ENCODE peak calls at places on chromosomes 7 and 10, in ten cellular contexts. One of them, this sample, is unnamed. For H3K36me3 and H3K4me1, the result is how much of the 10 kb centered on the place peaks cover.

GRCh38 chr10:75399461-75400162 is 2.0 kb downstream of the ZNF503 start:
- DNase-seq in heart left ventricle: peak
- DNase-seq in adrenal gland: peak
- DNase-seq in adipocyte: peak
- DNase-seq in right lobe of liver: peak
- DNase-seq in body of pancreas: peak
- DNase-seq in neuronal stem cell: peak
- DNase-seq in astrocyte: peak
- DNase-seq in GM23338: peak
- DNase-seq in fibroblast of lung: peak
- DNase-seq in this sample: peak

GRCh38 chr7:136049818-136050461 is 72.8 kb upstream of the MTPN start:
- DNase-seq in astrocyte: no peak
- DNase-seq in right lobe of liver: no peak
- DNase-seq in GM23338: no peak
- DNase-seq in adipocyte: no peak
- DNase-seq in neuronal stem cell: no peak
- DNase-seq in body of pancreas: no peak
- DNase-seq in heart left ventricle: no peak
- DNase-seq in fibroblast of lung: no peak
- DNase-seq in adrenal gland: peak
- DNase-seq in this sample: no peak

GRCh38 chr7:157414702-157415096 is 77.9 kb downstream of the DNAJB6 start:
- DNase-seq in astrocyte: no peak
- DNase-seq in heart left ventricle: peak
- DNase-seq in neuronal stem cell: no peak
- DNase-seq in adrenal gland: no peak
- DNase-seq in adipocyte: no peak
- DNase-seq in fibroblast of lung: no peak
- DNase-seq in body of pancreas: no peak
- DNase-seq in GM23338: no peak
- DNase-seq in right lobe of liver: no peak
- DNase-seq in this sample: no peak

GRCh38 chr10:11901454-11902431 is 78.6 kb downstream of the PROSER2 start:
- DNase-seq in neuronal stem cell: no peak
- DNase-seq in adipocyte: no peak
- DNase-seq in body of pancreas: no peak
- DNase-seq in heart left ventricle: peak
- DNase-seq in fibroblast of lung: no peak
- DNase-seq in right lobe of liver: peak
- DNase-seq in astrocyte: no peak
- DNase-seq in GM23338: no peak
- DNase-seq in adrenal gland: no peak
- DNase-seq in this sample: no peak

GRCh38 chr7:74284781-74285259 is 4.4 kb upstream of the CLIP2 start:
- DNase-seq in adipocyte: no peak
- DNase-seq in heart left ventricle: no peak
- DNase-seq in astrocyte: no peak
- DNase-seq in neuronal stem cell: no peak
- DNase-seq in adrenal gland: peak
- DNase-seq in GM23338: peak
- DNase-seq in body of pancreas: peak
- DNase-seq in right lobe of liver: no peak
- DNase-seq in fibroblast of lung: no peak
- DNase-seq in this sample: no peak

GRCh38 chr10:63666836-63667383 is 145.7 kb downstream of the REEP3 start:
- DNase-seq in astrocyte: peak
- DNase-seq in fibroblast of lung: peak
- DNase-seq in heart left ventricle: no peak
- DNase-seq in body of pancreas: no peak
- DNase-seq in right lobe of liver: no peak
- DNase-seq in GM23338: no peak
- DNase-seq in neuronal stem cell: no peak
- DNase-seq in adipocyte: peak
- DNase-seq in adrenal gland: peak
- DNase-seq in this sample: no peak

GRCh38 chr7:156639426-156640256 is 933 bp upstream of the RNF32 start:
- DNase-seq in astrocyte: no peak
- DNase-seq in body of pancreas: peak
- DNase-seq in right lobe of liver: no peak
- DNase-seq in adrenal gland: no peak
- DNase-seq in heart left ventricle: peak
- DNase-seq in GM23338: peak
- DNase-seq in neuronal stem cell: no peak
- DNase-seq in adipocyte: no peak
- DNase-seq in fibroblast of lung: peak
- DNase-seq in this sample: no peak

GRCh38 chr7:28776463-28777157 is 181.5 kb downstream of the TRIL start:
- DNase-seq in right lobe of liver: no peak
- DNase-seq in fibroblast of lung: no peak
- DNase-seq in body of pancreas: no peak
- DNase-seq in adrenal gland: no peak
- DNase-seq in adipocyte: peak
- DNase-seq in astrocyte: no peak
- DNase-seq in GM23338: no peak
- DNase-seq in heart left ventricle: no peak
- DNase-seq in neuronal stem cell: no peak
- DNase-seq in this sample: no peak

GRCh38 chr10:14923972-14924371 is 29.9 kb downstream of the DCLRE1C start:
- DNase-seq in adrenal gland: no peak
- DNase-seq in astrocyte: no peak
- DNase-seq in right lobe of liver: no peak
- DNase-seq in neuronal stem cell: no peak
- DNase-seq in GM23338: no peak
- DNase-seq in heart left ventricle: no peak
- DNase-seq in adipocyte: no peak
- DNase-seq in body of pancreas: no peak
- DNase-seq in fibroblast of lung: no peak
- DNase-seq in this sample: no peak
- H3K36me3 ChIP-seq in adrenal gland: half or more
- H3K36me3 ChIP-seq in astrocyte: half or more
- H3K36me3 ChIP-seq in right lobe of liver: under half
- H3K36me3 ChIP-seq in neuronal stem cell: half or more
- H3K36me3 ChIP-seq in GM23338: under half
- H3K36me3 ChIP-seq in heart left ventricle: under half
- H3K36me3 ChIP-seq in adipocyte: half or more
- H3K36me3 ChIP-seq in body of pancreas: under half
- H3K36me3 ChIP-seq in fibroblast of lung: under half
- H3K36me3 ChIP-seq in this sample: under half

GRCh38 chr10:31619410-31620095 is 300.5 kb downstream of the ZEB1 start:
- DNase-seq in heart left ventricle: no peak
- DNase-seq in astrocyte: no peak
- DNase-seq in neuronal stem cell: no peak
- DNase-seq in right lobe of liver: no peak
- DNase-seq in GM23338: no peak
- DNase-seq in body of pancreas: no peak
- DNase-seq in fibroblast of lung: no peak
- DNase-seq in adipocyte: no peak
- DNase-seq in adrenal gland: no peak
- DNase-seq in this sample: no peak

GRCh38 chr10:31620236-31621151 is 301.5 kb downstream of the ZEB1 start:
- DNase-seq in astrocyte: peak
- DNase-seq in adipocyte: no peak
- DNase-seq in right lobe of liver: no peak
- DNase-seq in neuronal stem cell: no peak
- DNase-seq in heart left ventricle: peak
- DNase-seq in fibroblast of lung: peak
- DNase-seq in body of pancreas: no peak
- DNase-seq in adrenal gland: no peak
- DNase-seq in GM23338: peak
- DNase-seq in this sample: no peak

GRCh38 chr10:31617767-31618166 is 298.8 kb downstream of the ZEB1 start:
- DNase-seq in adipocyte: no peak
- DNase-seq in astrocyte: no peak
- DNase-seq in adrenal gland: no peak
- DNase-seq in body of pancreas: no peak
- DNase-seq in heart left ventricle: no peak
- DNase-seq in right lobe of liver: no peak
- DNase-seq in fibroblast of lung: no peak
- DNase-seq in neuronal stem cell: no peak
- DNase-seq in GM23338: no peak
- DNase-seq in this sample: no peak

GRCh38 chr10:31617133-31617532 is 298.1 kb downstream of the ZEB1 start:
- DNase-seq in astrocyte: no peak
- DNase-seq in neuronal stem cell: no peak
- DNase-seq in GM23338: no peak
- DNase-seq in right lobe of liver: no peak
- DNase-seq in body of pancreas: no peak
- DNase-seq in fibroblast of lung: no peak
- DNase-seq in adipocyte: no peak
- DNase-seq in heart left ventricle: no peak
- DNase-seq in adrenal gland: no peak
- DNase-seq in this sample: no peak

DNA sequence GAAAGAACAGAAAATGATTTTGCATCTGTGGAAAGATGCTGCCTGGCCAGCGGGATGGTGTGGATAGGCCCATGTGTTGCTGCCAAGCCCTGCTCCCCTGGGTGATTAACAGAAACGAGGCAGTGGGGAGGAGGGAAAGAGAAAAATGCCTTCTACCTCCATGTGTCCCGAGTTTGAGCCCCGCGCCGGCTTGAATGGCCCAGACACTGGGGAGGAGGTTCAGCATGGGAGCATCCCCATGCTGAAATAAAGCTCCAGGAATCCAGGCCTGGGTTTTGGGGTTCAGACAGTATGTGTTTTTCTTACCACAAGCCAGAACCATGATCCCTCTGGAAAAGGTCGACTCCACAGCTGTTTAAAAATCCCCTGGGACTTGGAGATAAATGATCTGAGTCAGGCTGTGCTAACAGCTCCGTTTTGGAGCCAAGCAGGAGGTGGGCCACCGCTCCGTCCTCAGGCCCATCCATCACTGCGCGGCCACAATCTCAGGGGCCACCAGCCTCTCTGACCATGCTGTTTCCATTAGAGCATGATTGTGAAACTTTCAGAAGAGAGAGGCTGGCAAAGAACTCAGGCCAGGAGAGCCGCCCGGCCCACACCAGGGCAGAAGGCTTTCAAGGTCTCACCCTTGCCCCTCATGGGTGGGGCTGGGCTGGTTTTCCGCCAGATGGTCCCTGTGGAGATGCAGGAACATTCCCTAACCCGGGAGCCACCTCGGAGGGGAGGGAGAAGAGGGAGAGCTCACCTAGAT is 299.7 kb downstream of the ZEB1 start:
- DNase-seq in heart left ventricle: peak
- DNase-seq in GM23338: no peak
- DNase-seq in adipocyte: peak
- DNase-seq in fibroblast of lung: peak
- DNase-seq in neuronal stem cell: no peak
- DNase-seq in right lobe of liver: no peak
- DNase-seq in astrocyte: peak
- DNase-seq in adrenal gland: peak
- DNase-seq in body of pancreas: no peak
- DNase-seq in this sample: no peak
- H3K4me1 ChIP-seq in heart left ventricle: under half
- H3K4me1 ChIP-seq in GM23338: under half
- H3K4me1 ChIP-seq in adipocyte: half or more
- H3K4me1 ChIP-seq in fibroblast of lung: under half
- H3K4me1 ChIP-seq in neuronal stem cell: under half
- H3K4me1 ChIP-seq in right lobe of liver: under half
- H3K4me1 ChIP-seq in astrocyte: under half
- H3K4me1 ChIP-seq in adrenal gland: under half
- H3K4me1 ChIP-seq in body of pancreas: under half
- H3K4me1 ChIP-seq in this sample: under half

GRCh38 chr10:30042820-30043219 is 16.6 kb downstream of the JCAD start:
- DNase-seq in neuronal stem cell: no peak
- DNase-seq in fibroblast of lung: no peak
- DNase-seq in right lobe of liver: no peak
- DNase-seq in adrenal gland: no peak
- DNase-seq in heart left ventricle: no peak
- DNase-seq in body of pancreas: no peak
- DNase-seq in astrocyte: no peak
- DNase-seq in adipocyte: no peak
- DNase-seq in GM23338: no peak
- DNase-seq in this sample: no peak
- H3K36me3 ChIP-seq in neuronal stem cell: under half
- H3K36me3 ChIP-seq in fibroblast of lung: under half
- H3K36me3 ChIP-seq in right lobe of liver: under half
- H3K36me3 ChIP-seq in adrenal gland: under half
- H3K36me3 ChIP-seq in heart left ventricle: under half
- H3K36me3 ChIP-seq in body of pancreas: under half
- H3K36me3 ChIP-seq in astrocyte: under half
- H3K36me3 ChIP-seq in adipocyte: half or more
- H3K36me3 ChIP-seq in GM23338: under half
- H3K36me3 ChIP-seq in this sample: under half

GRCh38 chr7:46651561-46652088 is 730.6 kb upstream of the IGFBP3 start:
- DNase-seq in astrocyte: no peak
- DNase-seq in fibroblast of lung: no peak
- DNase-seq in neuronal stem cell: no peak
- DNase-seq in right lobe of liver: no peak
- DNase-seq in adipocyte: no peak
- DNase-seq in GM23338: no peak
- DNase-seq in adrenal gland: no peak
- DNase-seq in heart left ventricle: no peak
- DNase-seq in body of pancreas: no peak
- DNase-seq in this sample: no peak

GRCh38 chr7:46654546-46655443 is 733.7 kb upstream of the IGFBP3 start:
- DNase-seq in right lobe of liver: no peak
- DNase-seq in astrocyte: peak
- DNase-seq in GM23338: no peak
- DNase-seq in fibroblast of lung: peak
- DNase-seq in heart left ventricle: no peak
- DNase-seq in adipocyte: no peak
- DNase-seq in body of pancreas: no peak
- DNase-seq in adrenal gland: no peak
- DNase-seq in neuronal stem cell: no peak
- DNase-seq in this sample: no peak

GRCh38 chr7:46651070-46651469 is 730.0 kb upstream of the IGFBP3 start:
- DNase-seq in heart left ventricle: no peak
- DNase-seq in adrenal gland: no peak
- DNase-seq in GM23338: peak
- DNase-seq in adipocyte: no peak
- DNase-seq in fibroblast of lung: no peak
- DNase-seq in right lobe of liver: no peak
- DNase-seq in body of pancreas: peak
- DNase-seq in astrocyte: no peak
- DNase-seq in neuronal stem cell: no peak
- DNase-seq in this sample: no peak

GRCh38 chr7:46652317-46652716 is 731.2 kb upstream of the IGFBP3 start:
- DNase-seq in body of pancreas: no peak
- DNase-seq in neuronal stem cell: no peak
- DNase-seq in fibroblast of lung: no peak
- DNase-seq in astrocyte: no peak
- DNase-seq in adrenal gland: no peak
- DNase-seq in adipocyte: no peak
- DNase-seq in right lobe of liver: no peak
- DNase-seq in heart left ventricle: no peak
- DNase-seq in GM23338: no peak
- DNase-seq in this sample: no peak

DNA sequence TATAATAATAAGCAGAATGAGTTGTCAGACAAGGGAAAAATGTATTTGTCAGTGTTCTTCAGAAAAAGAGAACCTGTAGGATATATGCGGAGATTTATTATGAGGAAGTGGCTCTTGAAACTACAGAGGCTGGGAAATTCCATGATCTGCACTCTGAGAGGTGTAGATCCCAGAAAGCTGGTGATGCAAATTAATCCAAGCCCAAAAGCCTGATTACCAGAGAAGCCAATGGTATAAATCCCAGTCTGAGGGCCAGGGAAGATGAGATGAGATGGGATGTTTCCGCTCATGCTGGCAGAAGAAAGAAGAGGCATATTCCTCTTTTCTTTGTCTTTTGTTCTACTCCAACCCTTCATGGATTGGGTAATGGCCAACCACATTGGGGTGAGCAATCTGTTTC is 732.8 kb upstream of the IGFBP3 start:
- DNase-seq in body of pancreas: no peak
- DNase-seq in adipocyte: no peak
- DNase-seq in GM23338: no peak
- DNase-seq in right lobe of liver: no peak
- DNase-seq in fibroblast of lung: no peak
- DNase-seq in adrenal gland: no peak
- DNase-seq in heart left ventricle: no peak
- DNase-seq in neuronal stem cell: no peak
- DNase-seq in astrocyte: no peak
- DNase-seq in this sample: no peak
- H3K4me1 ChIP-seq in body of pancreas: under half
- H3K4me1 ChIP-seq in adipocyte: under half
- H3K4me1 ChIP-seq in GM23338: under half
- H3K4me1 ChIP-seq in right lobe of liver: under half
- H3K4me1 ChIP-seq in fibroblast of lung: under half
- H3K4me1 ChIP-seq in adrenal gland: under half
- H3K4me1 ChIP-seq in heart left ventricle: under half
- H3K4me1 ChIP-seq in neuronal stem cell: under half
- H3K4me1 ChIP-seq in astrocyte: under half
- H3K4me1 ChIP-seq in this sample: under half